ENCODE peak calls at places on chromosomes 12 and 14, in five cellular contexts. One of them, this sample, is unnamed.

GRCh38 chr12:10031771-10032175 is 1.3 kb downstream of the CLEC9A start:
- DNase-seq in AG04449: peak; percentile 77
- DNase-seq in CD4-positive, alpha-beta T cell: no peak
- DNase-seq in neural crest cell: no peak
- DNase-seq in dorsolateral prefrontal cortex: no peak
- DNase-seq in this sample: no peak

GRCh38 chr12:26658991-26659390 is 174.0 kb downstream of the ITPR2 start:
- DNase-seq in CD4-positive, alpha-beta T cell: no peak
- DNase-seq in AG04449: no peak
- DNase-seq in neural crest cell: no peak
- DNase-seq in dorsolateral prefrontal cortex: no peak
- DNase-seq in this sample: no peak

GRCh38 chr12:96448287-96448686 is 41.1 kb upstream of the CFAP54 start:
- DNase-seq in neural crest cell: no peak
- DNase-seq in dorsolateral prefrontal cortex: no peak
- DNase-seq in AG04449: no peak
- DNase-seq in CD4-positive, alpha-beta T cell: no peak
- DNase-seq in this sample: no peak

GRCh38 chr14:24312736-24313507 is 1.6 kb downstream of the LTB4R start:
- DNase-seq in neural crest cell: no peak
- DNase-seq in AG04449: no peak
- DNase-seq in CD4-positive, alpha-beta T cell: no peak
- DNase-seq in dorsolateral prefrontal cortex: no peak
- DNase-seq in this sample: no peak

GRCh38 chr12:50504798-50505385 is at the start of gene DIP2B:
- DNase-seq in CD4-positive, alpha-beta T cell: peak; percentile 96
- DNase-seq in neural crest cell: peak; percentile 99
- DNase-seq in AG04449: no peak
- DNase-seq in dorsolateral prefrontal cortex: peak; percentile 94
- DNase-seq in this sample: peak; percentile 98

GRCh38 chr12:85866929-85867776 is 6.9 kb upstream of the NTS start:
- DNase-seq in AG04449: peak; percentile 10
- DNase-seq in dorsolateral prefrontal cortex: no peak
- DNase-seq in CD4-positive, alpha-beta T cell: no peak
- DNase-seq in neural crest cell: peak; percentile 17
- DNase-seq in this sample: no peak

GRCh38 chr12:111570090-111570961 is 28.8 kb downstream of the ATXN2 start:
- DNase-seq in neural crest cell: no peak
- DNase-seq in CD4-positive, alpha-beta T cell: no peak
- DNase-seq in dorsolateral prefrontal cortex: no peak
- DNase-seq in AG04449: peak; percentile 61
- DNase-seq in this sample: no peak

GRCh38 chr12:40152783-40153383 is 47.0 kb upstream of the SLC2A13 start:
- DNase-seq in neural crest cell: peak; percentile 49
- DNase-seq in AG04449: no peak
- DNase-seq in dorsolateral prefrontal cortex: no peak
- DNase-seq in CD4-positive, alpha-beta T cell: peak; percentile 40
- DNase-seq in this sample: peak; percentile 45

GRCh38 chr12:28218875-28219274 is 28.6 kb downstream of the CCDC91 start:
- DNase-seq in neural crest cell: no peak
- DNase-seq in dorsolateral prefrontal cortex: no peak
- DNase-seq in CD4-positive, alpha-beta T cell: no peak
- DNase-seq in AG04449: no peak
- DNase-seq in this sample: no peak

GRCh38 chr12:1328385-1328784 is 266.0 kb downstream of the FBXL14 start:
- DNase-seq in AG04449: no peak
- DNase-seq in CD4-positive, alpha-beta T cell: no peak
- DNase-seq in dorsolateral prefrontal cortex: no peak
- DNase-seq in neural crest cell: no peak
- DNase-seq in this sample: no peak

GRCh38 chr14:99035712-99036593 is 236.0 kb downstream of the BCL11B start:
- DNase-seq in AG04449: peak; percentile 84
- DNase-seq in CD4-positive, alpha-beta T cell: peak; percentile 16
- DNase-seq in neural crest cell: no peak
- DNase-seq in dorsolateral prefrontal cortex: no peak
- DNase-seq in this sample: no peak

GRCh38 chr14:103889313-103890051 is 38.8 kb upstream of the TDRD9 start:
- DNase-seq in CD4-positive, alpha-beta T cell: no peak
- DNase-seq in dorsolateral prefrontal cortex: no peak
- DNase-seq in AG04449: no peak
- DNase-seq in neural crest cell: no peak
- DNase-seq in this sample: no peak

GRCh38 chr12:109728921-109729836 is 15.6 kb downstream of the FAM222A start:
- DNase-seq in AG04449: no peak
- DNase-seq in dorsolateral prefrontal cortex: peak; percentile 45
- DNase-seq in neural crest cell: no peak
- DNase-seq in CD4-positive, alpha-beta T cell: no peak
- DNase-seq in this sample: peak; percentile 16

GRCh38 chr14:93759781-93760307 is 28.4 kb downstream of the PRIMA1 start:
- DNase-seq in CD4-positive, alpha-beta T cell: no peak
- DNase-seq in dorsolateral prefrontal cortex: peak; percentile 71
- DNase-seq in neural crest cell: no peak
- DNase-seq in AG04449: no peak
- DNase-seq in this sample: peak; percentile 58

GRCh38 chr12:93808169-93808899 is 131.2 kb downstream of the CRADD start:
- DNase-seq in AG04449: no peak
- DNase-seq in CD4-positive, alpha-beta T cell: no peak
- DNase-seq in dorsolateral prefrontal cortex: no peak
- DNase-seq in neural crest cell: no peak
- DNase-seq in this sample: no peak

GRCh38 chr14:24377660-24378059 is 9.7 kb downstream of the NFATC4 start:
- DNase-seq in dorsolateral prefrontal cortex: no peak
- DNase-seq in CD4-positive, alpha-beta T cell: no peak
- DNase-seq in neural crest cell: no peak
- DNase-seq in AG04449: no peak
- DNase-seq in this sample: no peak

GRCh38 chr14:61103541-61104339 is 122.7 kb downstream of the SLC38A6 start:
- DNase-seq in neural crest cell: no peak
- DNase-seq in dorsolateral prefrontal cortex: no peak
- DNase-seq in AG04449: peak; percentile 95
- DNase-seq in CD4-positive, alpha-beta T cell: no peak
- DNase-seq in this sample: no peak

GRCh38 chr12:109488051-109488665 is 10.7 kb downstream of the UBE3B start:
- DNase-seq in dorsolateral prefrontal cortex: no peak
- DNase-seq in AG04449: no peak
- DNase-seq in CD4-positive, alpha-beta T cell: no peak
- DNase-seq in neural crest cell: no peak
- DNase-seq in this sample: no peak

GRCh38 chr12:110093631-110094311 is 30.4 kb upstream of the IFT81 start:
- DNase-seq in CD4-positive, alpha-beta T cell: no peak
- DNase-seq in AG04449: no peak
- DNase-seq in dorsolateral prefrontal cortex: no peak
- DNase-seq in neural crest cell: no peak
- DNase-seq in this sample: no peak

GRCh38 chr14:102085503-102085902 is 1.3 kb downstream of the HSP90AA1 start:
- DNase-seq in AG04449: no peak
- DNase-seq in dorsolateral prefrontal cortex: peak; percentile 8
- DNase-seq in CD4-positive, alpha-beta T cell: no peak
- DNase-seq in neural crest cell: no peak
- DNase-seq in this sample: no peak

GRCh38 chr14:69531135-69531534 is 43.5 kb downstream of the CCDC177 start:
- DNase-seq in dorsolateral prefrontal cortex: no peak
- DNase-seq in neural crest cell: no peak
- DNase-seq in AG04449: no peak
- DNase-seq in CD4-positive, alpha-beta T cell: no peak
- DNase-seq in this sample: no peak

GRCh38 chr12:70186436-70186835 is 56.8 kb upstream of the CNOT2 start:
- DNase-seq in CD4-positive, alpha-beta T cell: no peak
- DNase-seq in neural crest cell: no peak
- DNase-seq in AG04449: no peak
- DNase-seq in dorsolateral prefrontal cortex: no peak
- DNase-seq in this sample: no peak

GRCh38 chr14:30521899-30522736 is 36.8 kb upstream of the G2E3 start:
- DNase-seq in CD4-positive, alpha-beta T cell: no peak
- DNase-seq in neural crest cell: no peak
- DNase-seq in AG04449: no peak
- DNase-seq in dorsolateral prefrontal cortex: no peak
- DNase-seq in this sample: no peak

GRCh38 chr14:63933110-63933509 is 80.3 kb downstream of the SYNE2 start:
- DNase-seq in neural crest cell: no peak
- DNase-seq in CD4-positive, alpha-beta T cell: no peak
- DNase-seq in dorsolateral prefrontal cortex: no peak
- DNase-seq in AG04449: no peak
- DNase-seq in this sample: no peak

GRCh38 chr12:132329036-132329738 is at the start of gene GALNT9:
- DNase-seq in neural crest cell: peak; percentile 30
- DNase-seq in dorsolateral prefrontal cortex: no peak
- DNase-seq in CD4-positive, alpha-beta T cell: no peak
- DNase-seq in AG04449: no peak
- DNase-seq in this sample: no peak

GRCh38 chr12:99386907-99387306 is 260.6 kb upstream of the GARIN6 start:
- DNase-seq in dorsolateral prefrontal cortex: no peak
- DNase-seq in neural crest cell: no peak
- DNase-seq in AG04449: no peak
- DNase-seq in CD4-positive, alpha-beta T cell: no peak
- DNase-seq in this sample: no peak

GRCh38 chr14:64841121-64841611 is 38.5 kb downstream of the SPTB start:
- DNase-seq in neural crest cell: no peak
- DNase-seq in AG04449: peak; percentile 34
- DNase-seq in CD4-positive, alpha-beta T cell: no peak
- DNase-seq in dorsolateral prefrontal cortex: no peak
- DNase-seq in this sample: no peak

GRCh38 chr12:18998343-18999270 is 130.9 kb upstream of the PLEKHA5 start:
- DNase-seq in dorsolateral prefrontal cortex: no peak
- DNase-seq in neural crest cell: no peak
- DNase-seq in CD4-positive, alpha-beta T cell: no peak
- DNase-seq in AG04449: peak; percentile 24
- DNase-seq in this sample: peak; percentile 33

GRCh38 chr14:79861111-79861510 is 350.2 kb downstream of the DIO2 start:
- DNase-seq in AG04449: no peak
- DNase-seq in neural crest cell: no peak
- DNase-seq in dorsolateral prefrontal cortex: no peak
- DNase-seq in CD4-positive, alpha-beta T cell: no peak
- DNase-seq in this sample: no peak
- TF ChIP-seq CTCF in AG04449: no peak
- TF ChIP-seq CTCF in neural crest cell: no peak
- TF ChIP-seq CTCF in dorsolateral prefrontal cortex: no peak
- TF ChIP-seq CTCF in CD4-positive, alpha-beta T cell: no peak
- TF ChIP-seq CTCF in this sample: peak; percentile 39

GRCh38 chr14:81990312-81990761 is 456.7 kb upstream of the SEL1L start:
- DNase-seq in CD4-positive, alpha-beta T cell: no peak
- DNase-seq in neural crest cell: peak; percentile 63
- DNase-seq in dorsolateral prefrontal cortex: no peak
- DNase-seq in AG04449: no peak
- DNase-seq in this sample: peak; percentile 36

GRCh38 chr14:81986005-81986404 is 452.4 kb upstream of the SEL1L start:
- DNase-seq in neural crest cell: no peak
- DNase-seq in AG04449: no peak
- DNase-seq in CD4-positive, alpha-beta T cell: no peak
- DNase-seq in dorsolateral prefrontal cortex: no peak
- DNase-seq in this sample: no peak

DNA sequence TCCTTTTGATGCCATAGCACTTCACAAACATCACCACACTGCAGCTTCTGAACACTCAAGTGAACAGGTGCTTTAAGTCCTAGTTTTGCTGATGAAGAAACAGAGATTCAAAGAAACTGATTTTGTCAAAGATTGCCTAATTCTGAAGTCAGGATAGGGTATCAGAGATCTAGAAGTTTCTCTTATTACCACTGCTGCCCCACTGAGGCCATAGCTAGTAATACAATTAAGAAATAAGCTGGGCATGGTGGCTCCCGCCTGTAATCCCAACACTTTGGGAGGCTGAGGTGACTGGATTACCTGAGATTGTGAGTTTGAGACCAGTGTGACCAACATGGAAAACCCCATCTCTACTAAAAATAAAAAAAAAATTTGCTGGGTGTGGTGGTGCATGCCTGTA is 458.3 kb upstream of the SEL1L start:
- DNase-seq in AG04449: no peak
- DNase-seq in dorsolateral prefrontal cortex: no peak
- DNase-seq in CD4-positive, alpha-beta T cell: no peak
- DNase-seq in neural crest cell: no peak
- DNase-seq in this sample: no peak
- TF ChIP-seq CTCF in AG04449: no peak
- TF ChIP-seq CTCF in dorsolateral prefrontal cortex: no peak
- TF ChIP-seq CTCF in CD4-positive, alpha-beta T cell: no peak
- TF ChIP-seq CTCF in neural crest cell: peak; percentile 46
- TF ChIP-seq CTCF in this sample: peak; percentile 37

GRCh38 chr14:75232597-75232996 is 46.0 kb upstream of the FOS start:
- DNase-seq in neural crest cell: no peak
- DNase-seq in AG04449: no peak
- DNase-seq in dorsolateral prefrontal cortex: no peak
- DNase-seq in CD4-positive, alpha-beta T cell: peak; percentile 47
- DNase-seq in this sample: no peak
- TF ChIP-seq CTCF in neural crest cell: no peak
- TF ChIP-seq CTCF in AG04449: no peak
- TF ChIP-seq CTCF in dorsolateral prefrontal cortex: no peak
- TF ChIP-seq CTCF in CD4-positive, alpha-beta T cell: peak; percentile 41
- TF ChIP-seq CTCF in this sample: no peak

GRCh38 chr12:31655792-31656191 is 3.7 kb upstream of the ETFBKMT start:
- DNase-seq in AG04449: no peak
- DNase-seq in CD4-positive, alpha-beta T cell: no peak
- DNase-seq in neural crest cell: no peak
- DNase-seq in dorsolateral prefrontal cortex: no peak
- DNase-seq in this sample: no peak

GRCh38 chr12:31662176-31662849 is 2.8 kb downstream of the ETFBKMT start:
- DNase-seq in dorsolateral prefrontal cortex: no peak
- DNase-seq in neural crest cell: no peak
- DNase-seq in AG04449: no peak
- DNase-seq in CD4-positive, alpha-beta T cell: no peak
- DNase-seq in this sample: no peak

GRCh38 chr12:31655208-31655607 is 4.3 kb upstream of the ETFBKMT start:
- DNase-seq in CD4-positive, alpha-beta T cell: no peak
- DNase-seq in AG04449: no peak
- DNase-seq in neural crest cell: no peak
- DNase-seq in dorsolateral prefrontal cortex: no peak
- DNase-seq in this sample: no peak

GRCh38 chr12:31658743-31659086 is 773 bp upstream of the ETFBKMT start:
- DNase-seq in dorsolateral prefrontal cortex: no peak
- DNase-seq in AG04449: no peak
- DNase-seq in CD4-positive, alpha-beta T cell: no peak
- DNase-seq in neural crest cell: no peak
- DNase-seq in this sample: no peak

DNA sequence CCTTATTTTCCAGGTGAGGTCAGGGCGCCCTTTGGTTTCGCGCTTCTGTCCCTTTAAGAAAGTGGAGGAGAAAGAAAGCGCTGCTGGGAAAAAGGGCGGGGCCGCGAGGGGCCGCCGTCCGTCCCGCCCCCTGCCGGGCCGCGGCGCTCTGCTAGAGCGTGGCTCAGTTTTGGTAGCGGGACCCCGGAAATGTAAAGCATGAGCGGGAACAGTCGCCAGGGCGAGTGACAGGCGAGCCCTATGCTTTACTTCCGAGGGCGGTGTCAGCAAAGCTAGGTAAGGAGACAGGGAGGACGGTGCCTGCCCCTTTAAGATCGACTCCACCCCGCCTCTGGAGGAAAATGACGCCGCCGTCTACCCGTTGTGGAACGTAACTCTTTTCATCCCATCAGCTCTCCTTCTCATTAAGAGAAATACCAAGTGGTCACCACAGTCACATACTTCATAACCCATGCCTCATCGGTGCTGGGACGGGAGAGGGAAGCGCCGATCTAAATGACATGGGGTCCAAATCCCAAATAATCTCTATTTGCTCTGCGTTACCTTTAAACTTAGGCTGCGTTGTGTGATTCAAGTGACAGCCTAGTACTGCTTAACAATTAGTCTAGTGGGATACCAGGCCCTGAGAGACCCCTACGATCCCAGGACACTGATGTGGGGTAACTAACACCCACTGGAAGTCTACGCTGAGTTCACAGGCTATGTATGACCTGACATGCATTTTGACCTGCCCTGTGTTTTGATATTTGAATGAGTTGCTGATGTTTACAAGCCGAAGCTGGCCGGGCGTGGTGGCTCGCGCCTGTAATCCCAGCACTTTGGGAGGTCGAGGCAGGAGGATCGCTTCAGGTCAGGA is at the start of gene ETFBKMT:
- DNase-seq in neural crest cell: peak; percentile 70
- DNase-seq in dorsolateral prefrontal cortex: peak; percentile 91
- DNase-seq in AG04449: no peak
- DNase-seq in CD4-positive, alpha-beta T cell: peak; percentile 90
- DNase-seq in this sample: peak; percentile 80
- TF ChIP-seq CTCF in neural crest cell: peak; percentile 63
- TF ChIP-seq CTCF in dorsolateral prefrontal cortex: peak; percentile 78
- TF ChIP-seq CTCF in AG04449: peak; percentile 20
- TF ChIP-seq CTCF in CD4-positive, alpha-beta T cell: no peak
- TF ChIP-seq CTCF in this sample: peak; percentile 48